ENCODE peak calls at places on chromosomes 5 and 9, in nine cellular contexts. N is IMR-90, W is prostate gland, U is gastrocnemius medialis, P is A549, O is HCT116, Q is breast epithelium, Y is upper lobe of left lung, K is adrenal gland. X is an unnamed sample.

GRCh38 chr5:59608745-59609144 is 284.8 kb downstream of the PDE4D start:
- DNase-seq in Q (no peak), P (no peak), U (no peak), W (no peak), N (no peak), Y (no peak), K (no peak), O (no peak), X (no peak)

GRCh38 chr5:157464518-157465171 is 4.6 kb downstream of the NIPAL4 start:
- DNase-seq in K (peak), N (peak), Y (peak), U (peak), Q (no peak), O (peak), P (peak), W (peak), X (peak)

GRCh38 chr9:126307306-126308061 is 19.1 kb upstream of the MVB12B start:
- DNase-seq in O (no peak), W (no peak), K (no peak), U (no peak), Y (no peak), Q (no peak), N (no peak), P (no peak), X (no peak)

GRCh38 chr5:108003178-108003577 is 332.4 kb upstream of the EFNA5 start:
- DNase-seq in Q (no peak), N (peak), K (no peak), O (no peak), W (no peak), U (no peak), P (no peak), Y (no peak), X (no peak)

GRCh38 chr9:98796364-98797101 is at the start of gene ANKS6:
- DNase-seq in P (peak), W (peak), N (peak), O (no peak), K (peak), Q (peak), U (peak), Y (peak), X (no peak)

GRCh38 chr5:174751154-174751990 is 27.0 kb downstream of the MSX2 start:
- DNase-seq in W (no peak), N (no peak), P (no peak), Q (no peak), U (no peak), O (no peak), Y (no peak), K (no peak), X (no peak)

GRCh38 chr9:18531127-18531526 is 57.2 kb downstream of the ADAMTSL1 start:
- DNase-seq in O (no peak), K (peak), N (peak), P (no peak), U (no peak), Y (no peak), Q (no peak), W (no peak), X (peak)

GRCh38 chr5:142364251-142365145 is 39.7 kb upstream of the SPRY4 start:
- DNase-seq in Q (peak), K (peak), U (peak), O (no peak), W (peak), Y (peak), P (peak), N (no peak), X (peak)

GRCh38 chr5:126527892-126528291 is 67.1 kb downstream of the ALDH7A1 start:
- DNase-seq in U (no peak), Q (no peak), P (no peak), W (no peak), K (no peak), Y (no peak), O (no peak), N (peak), X (no peak)

GRCh38 chr9:96674914-96675538 is 19.9 kb upstream of the PRXL2C start:
- DNase-seq in O (peak), U (no peak), K (no peak), N (peak), P (no peak), Q (no peak), Y (no peak), W (no peak), X (no peak)

GRCh38 chr5:93874491-93874890 is 133.1 kb upstream of the POU5F2 start:
- DNase-seq in N (peak), U (no peak), P (no peak), Y (no peak), O (no peak), K (no peak), W (no peak), Q (no peak), X (no peak)

DNA sequence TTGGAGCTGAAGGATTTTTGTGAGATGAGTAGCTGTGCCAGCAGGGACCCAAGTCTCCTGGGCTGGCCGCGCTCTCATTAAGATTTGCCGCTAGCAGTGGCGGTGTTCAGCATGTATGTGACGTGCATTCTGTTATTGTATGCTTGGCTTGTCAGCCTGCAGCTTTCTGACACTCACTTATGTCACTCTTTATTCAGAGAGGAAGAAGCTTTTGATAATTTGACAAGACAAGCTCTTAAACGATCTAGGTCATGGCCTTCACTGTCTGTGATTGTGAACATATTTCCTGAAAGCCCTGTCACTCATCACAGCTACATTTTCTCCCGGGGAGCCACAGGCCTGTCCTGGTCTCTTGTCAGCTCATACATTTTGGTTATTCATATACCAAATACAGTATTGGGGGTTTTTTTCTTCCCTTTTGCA is 98.2 kb upstream of the GRHPR start:
- DNase-seq in P (no peak), W (no peak), U (no peak), Q (no peak), O (no peak), Y (no peak), K (peak), N (peak), X (no peak)
- TF ChIP-seq POLR2A in P (no peak), W (no peak), U (no peak), Q (no peak), O (no peak), Y (no peak), K (no peak), N (no peak), X (no peak)

DNA sequence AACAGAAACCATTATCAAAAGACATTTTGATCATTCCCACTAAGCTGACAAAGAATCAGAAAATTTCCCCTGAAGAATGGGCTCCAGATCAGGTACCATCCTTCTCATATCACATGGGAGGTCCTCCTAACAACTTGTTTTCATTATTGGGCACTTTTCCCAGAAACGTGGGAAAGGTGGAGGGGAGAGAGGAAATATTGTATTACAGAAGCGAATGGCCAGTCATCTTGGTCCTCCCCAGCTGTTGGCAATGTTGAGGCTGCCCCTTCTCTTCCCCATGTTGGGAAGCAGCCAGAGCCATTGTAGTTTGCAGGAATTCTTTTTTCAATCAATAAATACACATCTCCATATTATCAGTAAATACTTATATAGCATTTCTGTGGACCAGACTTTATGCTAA is 126.2 kb upstream of the ZNF608 start:
- DNase-seq in P (no peak), Q (no peak), W (no peak), Y (no peak), N (no peak), O (no peak), K (no peak), U (no peak), X (no peak)
- TF ChIP-seq CTCF in P (no peak), Q (no peak), W (no peak), Y (no peak), N (no peak), O (no peak), K (no peak), U (no peak), X (no peak)

DNA sequence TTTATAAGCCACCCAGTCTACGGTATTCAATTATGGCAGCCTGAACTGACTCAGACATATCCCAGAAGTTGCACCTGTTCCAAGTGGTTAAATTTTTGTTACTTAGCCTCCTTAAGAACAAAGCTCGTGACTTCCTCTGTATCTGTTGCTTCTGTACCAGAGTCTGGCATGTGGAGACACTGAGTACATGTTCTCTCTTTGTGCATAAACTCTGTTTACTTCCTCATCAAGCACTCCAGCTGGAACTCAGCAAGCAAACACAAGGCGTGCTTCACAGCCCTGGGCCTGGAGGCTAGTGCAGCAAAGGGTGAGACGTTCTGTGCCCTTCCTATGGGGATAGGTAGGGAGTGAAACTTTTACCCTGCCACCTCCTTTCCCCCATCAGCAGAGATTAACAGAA is 19.0 kb downstream of the C9orf152 start:
- DNase-seq in P (no peak), O (no peak), U (peak), W (peak), N (peak), Q (peak), K (no peak), Y (peak), X (peak)
- TF ChIP-seq POLR2A in P (no peak), O (no peak), U (no peak), W (no peak), N (no peak), Q (no peak), K (no peak), Y (no peak), X (no peak)

DNA sequence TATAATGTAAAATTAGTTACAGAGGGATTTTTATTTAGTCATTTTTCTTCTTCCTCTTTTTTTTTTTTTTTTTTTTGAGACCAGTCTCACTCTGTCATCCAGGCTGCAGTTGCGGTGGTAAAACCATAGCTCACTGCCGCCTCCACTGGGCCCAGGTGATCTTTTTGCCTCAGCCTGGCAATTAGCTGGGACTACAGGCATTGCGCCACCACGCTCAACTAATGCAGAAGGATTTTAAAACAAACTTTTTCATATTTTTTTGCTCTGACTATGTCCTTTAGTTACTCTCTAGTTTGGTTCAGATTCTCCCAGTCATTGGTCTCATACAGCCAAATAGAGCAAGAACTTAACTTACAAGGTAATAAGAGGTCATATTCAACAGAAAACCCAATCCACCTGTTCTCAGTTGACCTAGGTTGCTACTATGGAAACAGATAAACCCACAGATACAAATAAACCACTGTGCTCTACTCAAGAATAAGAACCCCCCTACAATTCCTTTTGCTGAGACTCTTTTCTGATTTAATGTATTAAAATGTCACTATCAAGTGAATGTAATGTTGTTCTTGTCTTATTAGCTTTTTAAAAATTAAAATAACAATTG is 50.1 kb upstream of the TTC39B start:
- DNase-seq in Y (peak), Q (no peak), W (no peak), O (no peak), U (no peak), K (no peak), P (no peak), N (no peak), X (no peak)
- TF ChIP-seq CTCF in Y (no peak), Q (no peak), W (no peak), O (no peak), U (no peak), K (no peak), P (no peak), N (no peak), X (no peak)

GRCh38 chr5:139385061-139385889 is 2.2 kb upstream of the SLC23A1 start:
- DNase-seq in K (no peak), N (no peak), W (no peak), P (no peak), O (no peak), Y (no peak), U (peak), Q (no peak), X (no peak)

GRCh38 chr5:139383275-139383992 is at the start of gene SLC23A1:
- DNase-seq in N (peak), O (no peak), K (no peak), P (peak), Y (no peak), W (no peak), Q (no peak), U (peak), X (peak)

GRCh38 chr5:139383993-139384590 is 995 bp upstream of the SLC23A1 start:
- DNase-seq in O (no peak), U (no peak), W (peak), K (peak), P (no peak), Q (no peak), Y (no peak), N (no peak), X (no peak)

GRCh38 chr5:139386039-139386438 is 2.9 kb upstream of the SLC23A1 start:
- DNase-seq in P (no peak), U (no peak), N (no peak), Q (no peak), O (no peak), K (no peak), Y (no peak), W (no peak), X (peak)

GRCh38 chr5:139384591-139385051 is 1.5 kb upstream of the SLC23A1 start:
- DNase-seq in P (no peak), Q (no peak), K (no peak), Y (no peak), W (no peak), U (no peak), O (no peak), N (no peak), X (no peak)
- TF ChIP-seq POLR2A in P (no peak), Q (no peak), K (no peak), Y (no peak), W (no peak), U (no peak), O (no peak), N (no peak), X (no peak)

DNA sequence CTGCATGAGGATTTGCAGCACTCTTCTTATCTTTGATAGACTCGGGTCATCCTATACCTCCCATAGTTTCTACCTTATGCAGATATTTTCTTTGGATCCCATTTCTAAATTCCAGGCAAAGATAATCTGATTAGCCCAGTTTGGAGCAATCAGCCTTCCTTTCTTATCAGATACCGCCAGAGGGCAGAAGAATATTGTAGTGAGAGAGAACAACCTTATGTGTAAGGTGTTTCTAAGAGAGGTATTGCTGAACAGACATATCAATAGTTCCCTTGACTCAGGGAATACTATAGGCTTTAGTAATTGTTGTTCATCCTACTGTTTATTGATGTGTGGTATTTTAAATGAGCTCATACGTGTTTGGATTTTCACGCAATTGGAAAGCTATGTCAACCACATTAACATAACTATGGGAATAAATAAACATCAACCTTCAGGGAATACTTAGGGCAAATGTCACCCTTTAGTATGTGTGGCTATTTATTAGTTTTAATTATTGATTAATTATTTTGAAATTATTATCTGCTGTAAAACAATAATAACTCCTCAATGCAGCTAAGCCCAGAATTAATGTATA is 1435.2 kb upstream of the CDH9 start:
- DNase-seq in N (no peak), P (no peak), Y (no peak), O (no peak), K (no peak), W (no peak), U (no peak), Q (no peak), X (no peak)
- TF ChIP-seq CTCF in N (no peak), P (peak), Y (no peak), O (no peak), K (no peak), W (peak), U (no peak), Q (no peak), X (no peak)

DNA sequence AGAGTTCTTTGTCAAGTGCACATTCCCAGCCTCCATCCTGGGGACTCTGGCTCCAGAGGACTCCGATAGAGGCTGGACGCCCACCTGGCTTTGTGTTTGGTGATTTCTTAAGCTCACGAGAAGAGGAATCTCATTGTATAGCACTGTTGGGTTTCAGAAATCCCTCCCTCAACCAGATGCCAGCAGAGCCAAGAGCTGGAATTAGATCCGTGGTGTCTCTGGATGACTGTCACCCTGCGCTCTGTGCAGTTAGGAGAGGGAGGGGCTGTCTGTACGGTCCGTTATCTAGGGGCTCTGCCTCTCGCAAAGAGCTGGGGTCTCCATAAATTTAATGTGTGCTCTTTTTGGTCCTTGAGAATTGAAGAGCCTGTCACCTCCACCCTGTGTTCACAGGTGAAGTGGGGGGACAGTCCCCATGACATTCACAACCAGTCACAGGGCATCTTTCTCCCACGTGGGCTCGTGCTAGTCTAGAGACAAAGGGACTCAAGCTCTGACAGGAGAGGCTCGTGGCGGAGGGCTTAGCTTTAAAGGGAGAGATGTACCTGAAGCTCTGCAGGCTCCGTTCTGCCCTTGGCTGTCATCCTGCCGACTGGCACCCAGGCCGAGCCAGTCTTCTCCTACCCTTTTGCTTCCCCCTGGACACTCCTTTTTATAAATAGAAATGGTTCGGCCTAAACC is 41.4 kb downstream of the FAM78A start:
- DNase-seq in W (no peak), Q (no peak), P (no peak), U (no peak), K (no peak), N (no peak), O (no peak), Y (no peak), X (no peak)
- TF ChIP-seq POLR2A in W (no peak), Q (no peak), P (no peak), U (no peak), K (no peak), N (no peak), O (no peak), Y (no peak), X (no peak)

GRCh38 chr5:38782185-38782584 is 63.6 kb upstream of the OSMR start:
- DNase-seq in P (no peak), K (no peak), Y (no peak), Q (no peak), W (no peak), O (no peak), N (no peak), U (no peak), X (no peak)

GRCh38 chr5:38777111-38777510 is 68.7 kb upstream of the OSMR start:
- DNase-seq in U (no peak), P (no peak), Q (no peak), Y (no peak), K (no peak), W (no peak), N (no peak), O (no peak), X (no peak)

GRCh38 chr5:38780316-38780715 is 65.5 kb upstream of the OSMR start:
- DNase-seq in Y (no peak), Q (no peak), W (no peak), N (peak), O (no peak), K (no peak), P (no peak), U (no peak), X (no peak)

GRCh38 chr5:38783011-38783551 is 62.7 kb upstream of the OSMR start:
- DNase-seq in Y (no peak), Q (no peak), U (peak), W (peak), P (no peak), O (no peak), N (peak), K (no peak), X (no peak)

DNA sequence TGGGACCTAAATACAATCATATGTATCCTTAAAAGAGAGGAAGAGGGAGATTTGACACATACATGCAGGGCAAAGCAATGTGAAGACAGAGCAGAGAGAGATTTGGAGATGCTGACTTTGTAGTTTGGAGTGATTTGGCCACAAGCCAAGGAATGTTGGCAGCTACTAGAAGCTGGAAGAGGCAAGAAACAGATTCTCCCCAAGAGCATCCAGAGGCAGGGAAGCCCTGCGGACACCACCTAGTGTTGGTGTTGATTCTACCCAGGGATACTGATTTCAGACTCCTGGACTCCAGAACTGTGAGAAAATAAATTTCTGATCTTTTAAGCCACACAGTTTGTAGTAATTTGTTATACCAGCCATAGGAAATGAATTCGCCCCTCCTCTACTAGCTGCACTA is 64.9 kb upstream of the OSMR start:
- DNase-seq in Q (peak), K (peak), U (peak), W (peak), Y (peak), P (no peak), N (peak), O (no peak), X (no peak)
- TF ChIP-seq CTCF in Q (no peak), K (no peak), U (no peak), W (peak), Y (no peak), P (peak), N (no peak), O (no peak), X (no peak)

X was measured in lower leg skin.